ENCODE peak calls at places on chromosomes 12 and 14, in six cellular contexts. Y is left lung, W is SK-N-SH, I is aorta, X is left ventricle myocardium inferior, L is endodermal cell. B is an unnamed sample.
A peak's percentile ranks its signal among the peaks of the same experiment; 100 is the strongest.

GRCh38 chr14:38129705-38130104 is 78.0 kb upstream of the SSTR1 start:
- DNase-seq in Y (no peak), W (no peak), I (no peak), X (no peak), L (no peak), B (no peak)

GRCh38 chr14:34874386-34875030 is 652 bp downstream of the BAZ1A start:
- DNase-seq in Y (peak; percentile 59), W (peak; percentile 86), I (peak; percentile 70), X (peak; percentile 51), L (peak; percentile 84), B (peak; percentile 61)

GRCh38 chr12:106386836-106387555 is 29.4 kb downstream of the POLR3B start:
- DNase-seq in Y (no peak), W (no peak), I (no peak), X (no peak), L (no peak), B (no peak)

GRCh38 chr14:89347885-89348284 is 69.1 kb downstream of the FOXN3 start:
- DNase-seq in Y (no peak), W (no peak), I (no peak), X (no peak), L (no peak), B (no peak)

GRCh38 chr14:74261288-74261687 is 22.0 kb downstream of the VSX2 start:
- DNase-seq in Y (no peak), W (no peak), I (no peak), X (no peak), L (no peak), B (no peak)

GRCh38 chr12:31578632-31579031 is 12.3 kb downstream of the DENND5B start:
- DNase-seq in Y (no peak), W (no peak), I (no peak), X (no peak), L (no peak), B (no peak)

GRCh38 chr14:86513056-86513455 is 983.1 kb downstream of the FLRT2 start:
- DNase-seq in Y (no peak), W (no peak), I (no peak), X (no peak), L (no peak), B (no peak)

GRCh38 chr14:65879218-65880009 is 466.9 kb downstream of the FUT8 start:
- DNase-seq in Y (no peak), W (no peak), I (no peak), X (no peak), L (no peak), B (no peak)

GRCh38 chr12:590206-590750 is 73.0 kb downstream of the NINJ2 start:
- DNase-seq in Y (no peak), W (no peak), I (peak; percentile 23), X (no peak), L (peak; percentile 41), B (no peak)

GRCh38 chr12:84696281-84696680 is 216.3 kb downstream of the SLC6A15 start:
- DNase-seq in Y (no peak), W (no peak), I (no peak), X (no peak), L (no peak), B (no peak)

GRCh38 chr14:79193689-79194477 is 1017.4 kb downstream of the DIO2 start:
- DNase-seq in Y (no peak), W (no peak), I (no peak), X (no peak), L (no peak), B (no peak)

GRCh38 chr14:92173668-92174067 is 51.9 kb downstream of the CPSF2 start:
- DNase-seq in Y (no peak), W (no peak), I (no peak), X (no peak), L (no peak), B (no peak)

GRCh38 chr14:70257526-70257925 is 68.8 kb upstream of the SLC8A3 start:
- DNase-seq in Y (no peak), W (no peak), I (no peak), X (no peak), L (peak; percentile 72), B (no peak)

GRCh38 chr12:2531371-2531770 is 263.4 kb upstream of the FKBP4 start:
- DNase-seq in Y (no peak), W (no peak), I (no peak), X (no peak), L (peak; percentile 66), B (no peak)

GRCh38 chr12:88624911-88625310 is 44.6 kb upstream of the KITLG start:
- DNase-seq in Y (no peak), W (no peak), I (no peak), X (no peak), L (no peak), B (no peak)

GRCh38 chr12:58443273-58443980 is 476.9 kb downstream of the LRIG3 start:
- DNase-seq in Y (no peak), W (peak; percentile 5), I (no peak), X (no peak), L (peak; percentile 83), B (no peak)

GRCh38 chr14:87908591-87908990 is 84.4 kb downstream of the GALC start:
- DNase-seq in Y (no peak), W (no peak), I (no peak), X (no peak), L (no peak), B (no peak)

GRCh38 chr12:3214508-3215365 is 137.6 kb downstream of the TSPAN9 start:
- DNase-seq in Y (no peak), W (no peak), I (no peak), X (no peak), L (peak; percentile 90), B (no peak)

GRCh38 chr12:89179245-89179644 is 173.1 kb downstream of the DUSP6 start:
- DNase-seq in Y (no peak), W (no peak), I (no peak), X (no peak), L (no peak), B (no peak)

GRCh38 chr12:9864913-9865675 is 4.1 kb downstream of the CLEC2B start:
- DNase-seq in Y (no peak), W (no peak), I (no peak), X (no peak), L (no peak), B (no peak)

GRCh38 chr14:60058087-60058486 is 33.6 kb upstream of the PCNX4 start:
- DNase-seq in Y (no peak), W (no peak), I (no peak), X (no peak), L (no peak), B (no peak)

GRCh38 chr12:116358850-116359761 is 81.6 kb upstream of the MED13L start:
- DNase-seq in Y (peak; percentile 95), W (peak; percentile 84), I (peak; percentile 97), X (peak; percentile 94), L (peak; percentile 95), B (peak; percentile 93)

GRCh38 chr12:25420116-25420515 is 133.0 kb downstream of the LMNTD1 start:
- DNase-seq in Y (no peak), W (no peak), I (no peak), X (no peak), L (no peak), B (no peak)

GRCh38 chr14:22793976-22794375 is 21.3 kb downstream of the SLC7A7 start:
- DNase-seq in Y (no peak), W (no peak), I (no peak), X (no peak), L (no peak), B (no peak)

GRCh38 chr14:22792158-22792557 is 23.1 kb downstream of the SLC7A7 start:
- DNase-seq in Y (no peak), W (no peak), I (no peak), X (no peak), L (no peak), B (no peak)

GRCh38 chr14:22797017-22797917 is 18.0 kb downstream of the SLC7A7 start:
- DNase-seq in Y (no peak), W (no peak), I (no peak), X (no peak), L (peak; percentile 63), B (no peak)

GRCh38 chr14:22796087-22796707 is 19.0 kb downstream of the SLC7A7 start:
- DNase-seq in Y (no peak), W (no peak), I (no peak), X (no peak), L (no peak), B (no peak)

DNA sequence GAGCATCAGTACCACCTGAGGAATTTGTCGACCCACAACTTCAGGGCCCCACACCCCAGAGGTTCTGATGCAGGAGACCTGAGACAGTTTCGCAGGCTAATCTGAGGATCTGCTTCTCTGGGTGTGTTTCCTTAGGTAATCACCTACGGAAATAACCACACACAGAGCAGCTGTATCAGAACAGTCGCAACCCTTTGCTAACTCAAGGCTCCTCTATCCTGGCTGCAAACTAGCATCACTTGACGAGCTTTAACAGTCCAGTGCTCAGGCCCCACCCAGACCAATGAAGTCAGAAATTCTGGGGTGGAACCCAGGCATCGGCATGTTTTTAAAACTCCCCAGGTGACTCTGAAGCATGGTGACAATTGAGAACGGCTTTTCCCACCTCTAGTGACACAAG is 20.7 kb downstream of the SLC7A7 start:
- DNase-seq in Y (no peak), W (no peak), I (no peak), X (no peak), L (no peak), B (no peak)
- H3K4me3 ChIP-seq in Y (no peak overlapping the region), W (no peak overlapping the region), I (no peak overlapping the region), X (no peak overlapping the region), L (no peak overlapping the region), B (no peak overlapping the region)

GRCh38 chr12:124783087-124783486 is 80.6 kb downstream of the SCARB1 start:
- DNase-seq in Y (no peak), W (no peak), I (no peak), X (no peak), L (no peak), B (no peak)
- H3K4me1 ChIP-seq in Y (no peaks in the 10 kb centered on the region), W (peaks cover 8% of the 10 kb centered on the region), I (no peaks in the 10 kb centered on the region), X (peaks cover 14% of the 10 kb centered on the region), L (no peaks in the 10 kb centered on the region), B (no peaks in the 10 kb centered on the region)

GRCh38 chr14:23577710-23578392 is 739 bp downstream of the JPH4 start:
- DNase-seq in Y (no peak), W (peak; percentile 84), I (no peak), X (no peak), L (peak; percentile 68), B (no peak)

GRCh38 chr14:23577004-23577681 is 1.4 kb downstream of the JPH4 start:
- DNase-seq in Y (no peak), W (peak; percentile 92), I (no peak), X (no peak), L (peak; percentile 75), B (peak; percentile 54)

GRCh38 chr14:23579311-23579630 is 681 bp upstream of the JPH4 start:
- DNase-seq in Y (no peak), W (peak; percentile 65), I (no peak), X (no peak), L (no peak), B (no peak)

GRCh38 chr14:23579739-23580138 is 1.1 kb upstream of the JPH4 start:
- DNase-seq in Y (no peak), W (no peak), I (no peak), X (no peak), L (no peak), B (no peak)

GRCh38 chr14:23578560-23579310 is at the start of gene JPH4:
- DNase-seq in Y (no peak), W (peak; percentile 89), I (no peak), X (no peak), L (peak; percentile 73), B (no peak)
- H3K4me3 ChIP-seq in Y (no peak within 1 kb of the TSS), W (peak within 1 kb of the TSS; percentile 61), I (no peak within 1 kb of the TSS), X (peak within 1 kb of the TSS; percentile 57), L (no peak within 1 kb of the TSS), B (peak within 1 kb of the TSS; percentile 75)

DNA sequence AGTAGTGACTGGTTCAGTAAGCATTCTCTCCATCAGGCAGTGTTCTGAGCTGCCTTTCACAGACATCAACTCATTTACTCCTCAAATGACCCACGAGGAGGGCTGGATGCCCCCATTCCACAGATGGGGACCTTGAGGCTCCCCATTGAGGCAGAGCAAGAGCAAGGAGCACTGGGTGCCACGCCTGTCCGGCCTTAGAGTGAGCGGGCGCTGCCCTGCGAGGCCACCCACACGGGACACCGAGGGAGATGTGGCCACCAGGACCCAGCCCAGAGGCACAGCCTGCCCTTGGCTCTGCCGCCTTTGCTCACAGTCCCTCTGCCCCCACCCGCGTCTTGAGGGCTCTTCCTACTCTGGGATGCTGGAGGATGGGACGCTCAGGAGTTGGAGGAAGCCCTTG is 3.0 kb downstream of the FBRSL1 start:
- DNase-seq in Y (no peak), W (no peak), I (no peak), X (no peak), L (no peak), B (no peak)
- H3K4me1 ChIP-seq in Y (peaks cover 81% of the 10 kb centered on the region), W (peaks cover 51% of the 10 kb centered on the region), I (no peaks in the 10 kb centered on the region), X (peaks cover 90% of the 10 kb centered on the region), L (peaks cover 6% of the 10 kb centered on the region), B (peaks cover 5% of the 10 kb centered on the region)

B was measured in BE2C.